ENCODE peak calls at places on chromosomes 4 and X, in eight cellular contexts. Z, L, O, I, C, G, A and S are unnamed samples.
A peak's percentile ranks its signal among the peaks of the same experiment; 100 is the strongest.

GRCh38 chr4:1249148-1249730 is 309 bp upstream of the CTBP1 start:
- DNase-seq in Z (peak; percentile 89), L (peak; percentile 81), O (peak; percentile 96), I (peak; percentile 84), C (peak; percentile 52), G (peak; percentile 94), A (peak; percentile 48), S (peak; percentile 55)

GRCh38 chrX:82945332-82945731 is 562.8 kb upstream of the POU3F4 start:
- DNase-seq in Z (no peak), L (no peak), O (no peak), I (no peak), C (no peak), G (no peak), A (no peak), S (no peak)

GRCh38 chr4:159765402-159765801 is 662.5 kb downstream of the RAPGEF2 start:
- DNase-seq in Z (no peak), L (no peak), O (peak; percentile 14), I (peak; percentile 7), C (no peak), G (no peak), A (no peak), S (no peak)

GRCh38 chr4:175090116-175090515 is 172.0 kb downstream of the ADAM29 start:
- DNase-seq in Z (no peak), L (no peak), O (no peak), I (no peak), C (no peak), G (no peak), A (no peak), S (no peak)

GRCh38 chr4:26557164-26557563 is 26.7 kb upstream of the TBC1D19 start:
- DNase-seq in Z (no peak), L (no peak), O (peak; percentile 81), I (no peak), C (peak; percentile 71), G (peak; percentile 26), A (no peak), S (no peak)

GRCh38 chrX:40734956-40735317 is 405 bp downstream of the MED14 start:
- DNase-seq in Z (no peak), L (no peak), O (peak; percentile 54), I (peak; percentile 10), C (no peak), G (no peak), A (no peak), S (no peak)

GRCh38 chr4:26020896-26021295 is 106.9 kb downstream of the SMIM20 start:
- DNase-seq in Z (no peak), L (no peak), O (peak; percentile 61), I (no peak), C (no peak), G (no peak), A (no peak), S (peak; percentile 44)

GRCh38 chrX:104136241-104137019 is 20.4 kb downstream of the SLC25A53 start:
- DNase-seq in Z (peak; percentile 52), L (peak; percentile 49), O (peak; percentile 94), I (peak; percentile 74), C (peak; percentile 44), G (peak; percentile 26), A (peak; percentile 40), S (peak; percentile 63)

GRCh38 chrX:7435822-7436221 is 287.9 kb upstream of the PUDP start:
- DNase-seq in Z (no peak), L (no peak), O (peak; percentile 60), I (no peak), C (no peak), G (no peak), A (no peak), S (no peak)

GRCh38 chr4:78585633-78586032 is 34.1 kb downstream of the ANXA3 start:
- DNase-seq in Z (no peak), L (no peak), O (peak; percentile 32), I (no peak), C (peak; percentile 22), G (no peak), A (no peak), S (no peak)

GRCh38 chrX:45472968-45473367 is 272.3 kb upstream of the DIPK2B start:
- DNase-seq in Z (no peak), L (no peak), O (peak; percentile 68), I (no peak), C (peak; percentile 38), G (no peak), A (no peak), S (no peak)

GRCh38 chrX:152830312-152831305 is at the start of the genes CETN2 and NSDHL:
- DNase-seq in Z (peak; percentile 94), L (peak; percentile 90), O (peak; percentile 96), I (peak; percentile 86), C (peak; percentile 81), G (peak; percentile 97), A (peak; percentile 89), S (peak; percentile 82)

GRCh38 chrX:15349046-15349445 is 13.7 kb upstream of the PIGA start:
- DNase-seq in Z (peak; percentile 35), L (no peak), O (peak; percentile 85), I (peak; percentile 37), C (peak; percentile 36), G (no peak), A (no peak), S (peak; percentile 29)